ENCODE peak calls at places on chromosomes 1 and 21, in five cellular contexts. R is esophagus squamous epithelium, L is endothelial cell, E is nephron progenitor cell, O is breast epithelium. S is an unnamed sample.

GRCh38 chr1:218930879-218931278 is 242.8 kb upstream of the LYPLAL1 start:
- DNase-seq in R (no peak), L (peak; percentile 29), E (no peak), O (no peak), S (no peak)

GRCh38 chr21:27132270-27132669 is 165.4 kb upstream of the ADAMTS5 start:
- DNase-seq in R (no peak), L (no peak), E (no peak), O (no peak), S (no peak)

GRCh38 chr1:27392778-27393635 is 585 bp downstream of the GPR3 start:
- DNase-seq in R (no peak), L (no peak), E (no peak), O (no peak), S (no peak)

GRCh38 chr1:160342953-160343869 is at the start of the genes COPA and NCSTN:
- DNase-seq in R (peak; percentile 73), L (peak; percentile 87), E (peak; percentile 90), O (peak; percentile 88), S (peak; percentile 86)

GRCh38 chr1:66752000-66752592 is at the start of gene DYNLT5:
- DNase-seq in R (no peak), L (peak; percentile 78), E (peak; percentile 75), O (no peak), S (peak; percentile 61)

GRCh38 chr1:30325085-30325935 is 398.1 kb downstream of the MATN1 start:
- DNase-seq in R (no peak), L (no peak), E (no peak), O (no peak), S (no peak)

GRCh38 chr1:50474859-50475809 is 51.9 kb upstream of the DMRTA2 start:
- DNase-seq in R (no peak), L (peak; percentile 40), E (no peak), O (no peak), S (no peak)

GRCh38 chr1:226643167-226643566 is 94.6 kb downstream of the STUM start:
- DNase-seq in R (no peak), L (no peak), E (no peak), O (no peak), S (no peak)

GRCh38 chr1:209890606-209891330 is 47.2 kb upstream of the SYT14 start:
- DNase-seq in R (no peak), L (no peak), E (no peak), O (no peak), S (no peak)

GRCh38 chr21:46402421-46402820 is 56.3 kb upstream of the DIP2A start:
- DNase-seq in R (no peak), L (no peak), E (no peak), O (no peak), S (no peak)

GRCh38 chr1:29245261-29245660 is 8.9 kb downstream of the PTPRU start:
- DNase-seq in R (no peak), L (no peak), E (no peak), O (no peak), S (no peak)

GRCh38 chr1:31750858-31751638 is 13.1 kb downstream of the ADGRB2 start:
- DNase-seq in R (no peak), L (no peak), E (no peak), O (no peak), S (no peak)

GRCh38 chr21:41477641-41478318 is 30.2 kb downstream of the TMPRSS2 start:
- DNase-seq in R (no peak), L (no peak), E (no peak), O (peak; percentile 88), S (peak; percentile 22)

GRCh38 chr21:43627527-43627926 is 31.8 kb downstream of the HSF2BP start:
- DNase-seq in R (no peak), L (no peak), E (no peak), O (no peak), S (no peak)

GRCh38 chr1:116409751-116410182 is 36.7 kb downstream of the ATP1A1 start:
- DNase-seq in R (no peak), L (no peak), E (no peak), O (peak; percentile 77), S (no peak)

GRCh38 chr1:117613249-117613968 is 7.6 kb downstream of the TENT5C start:
- DNase-seq in R (no peak), L (no peak), E (no peak), O (peak; percentile 14), S (no peak)

GRCh38 chr1:91499904-91500755 is 521 bp upstream of the CDC7 start:
- DNase-seq in R (no peak), L (no peak), E (no peak), O (no peak), S (no peak)

GRCh38 chr1:61536174-61536573 is 188.8 kb downstream of the TM2D1 start:
- DNase-seq in R (no peak), L (no peak), E (no peak), O (no peak), S (no peak)

GRCh38 chr1:51768971-51769601 is 109.4 kb downstream of the NRDC start:
- DNase-seq in R (no peak), L (no peak), E (peak; percentile 4), O (no peak), S (no peak)

GRCh38 chr1:160640359-160641123 is 6.3 kb downstream of the SLAMF1 start:
- DNase-seq in R (no peak), L (no peak), E (no peak), O (no peak), S (no peak)

GRCh38 chr1:153526132-153526543 is 9.7 kb downstream of the S100A6 start:
- DNase-seq in R (no peak), L (no peak), E (no peak), O (no peak), S (no peak)

GRCh38 chr1:153527023-153527724 is 8.6 kb downstream of the S100A6 start:
- DNase-seq in R (no peak), L (no peak), E (no peak), O (no peak), S (no peak)

GRCh38 chr1:153519242-153519641 is 16.5 kb downstream of the S100A6 start:
- DNase-seq in R (no peak), L (no peak), E (no peak), O (no peak), S (no peak)

GRCh38 chr1:153520818-153521476 is 14.8 kb downstream of the S100A6 start:
- DNase-seq in R (no peak), L (no peak), E (no peak), O (no peak), S (no peak)

GRCh38 chr1:153525088-153525713 is 10.6 kb downstream of the S100A6 start:
- DNase-seq in R (no peak), L (no peak), E (no peak), O (no peak), S (no peak)
- TF ChIP-seq CTCF in R (no peak), L (no peak), E (no peak), O (no peak), S (no peak)

DNA sequence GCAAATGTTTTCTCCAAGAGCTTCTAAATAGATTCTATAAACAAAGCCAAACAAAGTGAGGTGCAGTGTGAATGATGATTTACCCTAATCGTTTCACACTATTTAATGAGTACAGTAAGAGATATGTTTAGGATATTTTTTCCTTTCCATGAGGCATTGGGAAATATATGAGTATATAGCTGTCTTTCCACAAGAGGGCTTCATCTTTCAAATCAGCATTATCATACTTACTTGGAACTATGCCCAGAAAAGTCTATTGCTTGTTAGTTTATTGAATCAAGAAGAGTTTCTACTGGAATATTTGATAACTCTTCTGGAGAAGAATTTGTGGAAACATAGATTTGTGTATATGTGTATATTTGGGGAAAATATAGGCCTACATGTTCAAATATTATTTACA is 277.1 kb upstream of the BRINP3 start:
- DNase-seq in R (no peak), L (no peak), E (no peak), O (no peak), S (no peak)
- TF ChIP-seq CTCF in R (no peak), L (no peak), E (no peak), O (no peak), S (no peak)

DNA sequence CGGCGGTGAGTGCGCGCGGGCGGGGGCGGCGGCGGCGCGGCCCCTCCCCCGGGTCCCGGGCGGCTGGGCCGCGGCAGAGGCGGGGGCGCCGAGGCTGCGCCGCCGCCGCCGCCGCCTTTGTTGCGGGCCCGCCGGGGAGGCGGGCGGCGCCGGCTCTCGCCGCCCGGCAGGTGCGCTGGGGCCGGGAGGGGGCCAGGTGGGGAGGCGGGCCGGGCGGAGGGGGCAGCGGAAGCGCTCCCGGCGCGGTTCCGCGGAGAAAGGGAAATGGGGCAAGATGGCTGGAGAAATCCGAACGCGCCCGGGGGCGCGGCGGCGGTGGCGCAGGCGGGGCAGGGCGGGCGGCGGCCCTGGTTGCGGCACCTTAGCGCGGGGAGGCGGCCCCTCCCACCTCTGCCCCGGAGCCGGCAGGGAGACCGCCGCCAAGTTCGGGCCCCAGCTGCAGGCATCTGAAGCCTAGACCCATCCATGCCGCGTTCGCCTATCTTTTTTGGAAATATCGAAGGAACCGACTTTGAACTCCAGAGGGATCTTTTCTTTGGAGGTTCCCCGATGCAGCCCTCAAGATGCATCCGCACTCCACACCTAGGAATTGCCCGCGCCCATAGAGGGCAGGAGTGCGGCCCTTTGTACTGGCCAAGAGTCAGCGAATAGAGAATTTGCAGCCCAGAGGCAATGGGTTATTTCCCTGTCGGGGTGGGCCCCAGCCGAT is 479 bp downstream of the POGK start:
- DNase-seq in R (no peak), L (peak; percentile 46), E (peak; percentile 64), O (peak; percentile 36), S (peak; percentile 29)
- TF ChIP-seq CTCF in R (no peak), L (no peak), E (no peak), O (no peak), S (peak; percentile 40)

DNA sequence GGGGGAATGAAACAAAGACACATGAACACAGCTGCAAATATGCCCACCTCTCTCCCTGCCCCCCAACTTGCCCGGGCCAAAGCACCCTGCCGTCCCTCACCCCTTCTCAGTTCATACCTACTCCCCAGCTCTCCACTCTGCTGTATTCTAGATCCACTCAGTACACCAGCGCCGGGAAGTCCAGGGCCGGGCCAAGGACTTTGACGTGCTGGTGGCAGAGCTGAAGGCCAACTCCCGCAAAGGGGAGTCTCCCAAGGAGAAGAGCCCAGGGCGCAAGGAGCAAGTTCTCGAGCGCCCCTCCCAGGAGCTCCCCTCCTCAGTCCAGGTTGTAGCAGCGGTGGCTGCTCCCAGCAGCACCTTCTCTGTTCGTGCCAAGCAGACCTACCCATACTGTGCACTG is 5.0 kb downstream of the ATXN7L2 start:
- DNase-seq in R (no peak), L (no peak), E (no peak), O (no peak), S (no peak)
- TF ChIP-seq CTCF in R (no peak), L (no peak), E (no peak), O (no peak), S (no peak)

GRCh38 chr1:35215346-35215745 is 22.4 kb upstream of the SFPQ start:
- DNase-seq in R (no peak), L (no peak), E (no peak), O (no peak), S (no peak)

GRCh38 chr1:35226546-35226945 is 33.6 kb upstream of the SFPQ start:
- DNase-seq in R (no peak), L (no peak), E (no peak), O (no peak), S (no peak)

GRCh38 chr1:35223109-35223630 is 30.2 kb upstream of the SFPQ start:
- DNase-seq in R (no peak), L (no peak), E (no peak), O (no peak), S (no peak)

GRCh38 chr1:35222322-35223108 is 29.6 kb upstream of the SFPQ start:
- DNase-seq in R (no peak), L (no peak), E (no peak), O (no peak), S (no peak)

GRCh38 chr1:35220976-35221375 is 28.0 kb upstream of the SFPQ start:
- DNase-seq in R (no peak), L (peak; percentile 24), E (no peak), O (no peak), S (peak; percentile 14)
- TF ChIP-seq CTCF in R (no peak), L (peak; percentile 73), E (peak; percentile 43), O (no peak), S (peak; percentile 63)

GRCh38 chr1:145849356-145850165 is 4.1 kb downstream of the NUDT17 start:
- DNase-seq in R (no peak), L (peak; percentile 19), E (peak; percentile 18), O (peak; percentile 40), S (no peak)
- TF ChIP-seq CTCF in R (no peak), L (peak; percentile 53), E (peak; percentile 18), O (no peak), S (peak; percentile 31)

S was measured in neural crest cell.